ENCODE peak calls at places on chromosomes 5 and 9, in nine cellular contexts. X, K, Y, S, Q, T, W, V and D are unnamed samples.

GRCh38 chr5:126358525-126358924 is 64.7 kb upstream of the GRAMD2B start:
- DNase-seq in X (no peak), T (no peak), K (no peak), V (peak), Y (no peak), W (no peak), Q (no peak), S (peak), D (no peak)

GRCh38 chr9:129174724-129175514 is 3.1 kb downstream of the IER5L start:
- DNase-seq in W (peak), K (peak), V (peak), T (peak), S (peak), Q (peak), X (peak), Y (peak), D (no peak)

GRCh38 chr9:89426389-89426961 is 71.4 kb downstream of the SEMA4D start:
- DNase-seq in W (no peak), K (no peak), S (no peak), T (no peak), V (peak), X (no peak), Q (no peak), Y (no peak), D (no peak)

GRCh38 chr5:52554297-52554696 is 233.4 kb upstream of the ITGA1 start:
- DNase-seq in T (no peak), S (no peak), Q (no peak), Y (no peak), K (no peak), V (no peak), X (no peak), W (no peak), D (no peak)

GRCh38 chr5:172903790-172904189 is 55.4 kb upstream of the RPL26L1 start:
- DNase-seq in Q (peak), Y (peak), X (no peak), T (peak), V (no peak), S (peak), W (no peak), K (peak), D (no peak)

GRCh38 chr9:122131401-122131921 is 28.1 kb downstream of the NDUFA8 start:
- DNase-seq in K (no peak), S (no peak), W (no peak), Q (no peak), V (no peak), T (no peak), Y (no peak), X (no peak), D (no peak)

GRCh38 chr9:32385135-32385884 is 867 bp downstream of the ACO1 start:
- DNase-seq in T (no peak), Y (no peak), Q (no peak), V (no peak), S (peak), W (no peak), X (no peak), K (no peak), D (no peak)

GRCh38 chr9:93598647-93599241 is 22.4 kb downstream of the PHF2 start:
- DNase-seq in K (peak), W (no peak), Q (no peak), V (no peak), Y (no peak), T (peak), S (no peak), X (no peak), D (peak)

GRCh38 chr5:52069997-52070396 is 686.7 kb downstream of the ISL1 start:
- DNase-seq in T (no peak), K (no peak), Q (no peak), V (no peak), X (no peak), S (no peak), W (no peak), Y (no peak), D (no peak)

GRCh38 chr5:132411382-132411925 is 41.9 kb downstream of the SLC22A5 start:
- DNase-seq in S (no peak), W (no peak), X (no peak), Y (no peak), Q (no peak), V (peak), K (no peak), T (no peak), D (peak)

GRCh38 chr5:40399349-40399748 is 280.4 kb upstream of the PTGER4 start:
- DNase-seq in K (no peak), X (no peak), S (peak), Q (no peak), T (no peak), W (no peak), V (no peak), Y (no peak), D (no peak)

GRCh38 chr5:157511656-157512644 is 51.9 kb downstream of the NIPAL4 start:
- DNase-seq in K (peak), Q (peak), T (peak), W (peak), Y (peak), S (peak), V (no peak), X (no peak), D (no peak)

DNA sequence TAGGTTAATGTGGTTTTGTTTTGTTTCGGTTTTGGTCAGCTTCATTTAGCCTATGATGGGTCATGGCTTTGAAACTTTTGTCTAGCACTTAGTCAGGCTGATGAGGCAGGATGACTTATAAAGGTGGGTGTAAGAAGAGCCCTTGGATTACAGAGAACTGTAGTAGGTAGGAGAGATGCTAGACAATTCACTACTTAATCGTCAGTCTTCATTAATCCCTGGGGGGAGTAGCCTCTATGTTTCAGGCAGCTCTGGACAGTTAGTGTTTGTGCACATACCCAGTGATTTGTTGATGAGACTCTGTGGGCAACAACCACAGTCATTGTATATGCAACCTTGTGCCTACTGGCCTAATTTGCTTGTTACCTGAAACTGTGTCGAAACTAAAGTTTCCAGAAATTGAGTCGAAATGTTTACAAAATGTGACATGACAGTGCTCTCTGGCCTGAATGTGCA is 113.3 kb downstream of the MTREX start:
- DNase-seq in S (peak), V (peak), T (no peak), Y (no peak), W (no peak), Q (no peak), K (no peak), X (no peak), D (no peak)
- H3K27ac ChIP-seq in S (no peak), V (peak), T (peak), Y (peak), W (peak), Q (no peak), K (no peak), X (no peak), D (no peak)

DNA sequence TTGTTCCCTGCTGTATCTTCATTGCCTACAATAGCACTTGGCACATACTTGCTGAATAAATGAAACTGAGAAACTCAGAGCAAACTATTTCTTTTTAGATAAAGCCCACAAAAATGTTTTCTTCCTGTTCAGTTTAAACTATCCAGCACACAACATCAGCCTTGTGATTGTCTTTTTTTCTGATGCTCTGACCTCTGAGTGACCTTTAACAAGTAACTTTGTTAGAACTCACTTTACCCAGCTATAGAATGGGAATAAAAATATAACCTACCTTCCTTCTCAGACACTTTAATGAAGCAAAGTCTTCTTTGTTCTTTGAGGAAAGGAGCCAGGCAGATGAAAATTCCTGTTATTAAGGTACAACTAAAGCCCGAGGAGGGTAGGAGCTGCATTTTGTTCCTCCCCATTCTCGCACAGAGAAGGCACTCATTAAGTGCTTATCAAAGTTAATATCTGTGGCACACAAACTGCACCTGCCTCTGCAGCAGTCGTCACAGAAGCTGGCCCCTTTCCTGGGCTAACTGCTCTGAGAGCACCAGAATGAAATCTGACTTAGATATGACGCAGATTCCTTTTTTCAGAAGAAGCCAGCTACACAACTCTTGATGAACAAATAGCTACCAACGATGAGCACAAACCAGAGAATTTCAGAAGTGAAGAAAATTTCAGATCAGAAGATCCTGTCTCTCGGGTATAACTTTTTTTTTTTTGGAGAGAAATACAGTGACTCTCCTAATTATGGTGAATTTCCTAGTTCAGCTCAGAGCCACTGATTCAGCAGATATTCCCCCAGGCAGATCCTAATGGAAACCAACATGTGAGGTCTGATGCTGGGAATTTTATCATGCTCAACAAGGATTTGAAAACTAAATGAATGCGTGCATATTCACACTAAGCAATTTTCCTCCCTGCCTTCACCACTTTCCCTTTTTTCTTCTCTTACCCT is 31.0 kb upstream of the NR3C1 start:
- DNase-seq in V (peak), K (no peak), T (no peak), W (no peak), Y (no peak), Q (no peak), S (no peak), X (peak), D (peak)
- H3K4me3 ChIP-seq in V (peak), K (no peak), T (no peak), W (no peak), Y (no peak), Q (no peak), S (no peak), X (peak), D (peak)

DNA sequence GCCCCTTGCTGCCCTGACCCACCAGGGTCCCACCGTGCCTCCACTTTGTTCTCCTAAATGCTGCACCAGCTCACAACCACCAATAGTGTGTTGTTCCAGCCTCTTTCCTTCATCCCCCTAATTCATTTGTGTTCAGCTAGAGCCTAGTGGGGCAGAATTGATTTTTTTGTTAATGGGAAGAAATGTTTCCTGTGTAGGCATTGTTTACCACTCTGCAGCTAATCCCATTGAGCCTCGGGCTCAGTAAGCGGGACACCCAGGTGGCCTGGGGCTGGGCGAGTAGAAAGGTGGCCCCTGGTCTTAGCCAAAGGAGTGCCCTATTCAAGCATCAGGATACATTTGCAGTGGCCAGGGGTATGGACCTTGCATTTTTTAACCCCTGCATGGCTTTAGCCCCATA is 127.6 kb downstream of the MVB12B start:
- DNase-seq in Y (no peak), W (no peak), S (no peak), X (no peak), V (no peak), K (no peak), Q (no peak), T (no peak), D (no peak)
- H3K27ac ChIP-seq in Y (no peak), W (no peak), S (no peak), X (no peak), V (no peak), K (no peak), Q (no peak), T (no peak), D (no peak)

GRCh38 chr5:38555354-38556114 is 912 bp downstream of the LIFR start:
- DNase-seq in W (no peak), T (no peak), Q (no peak), X (no peak), S (no peak), V (no peak), Y (no peak), K (no peak), D (no peak)
- H3K4me3 ChIP-seq in W (peak), T (peak), Q (peak), X (no peak), S (peak), V (peak), Y (peak), K (peak), D (no peak)

GRCh38 chr9:87587356-87587745 is 89.7 kb downstream of the DAPK1 start:
- DNase-seq in X (no peak), W (no peak), K (no peak), Q (no peak), S (no peak), T (no peak), Y (no peak), V (no peak), D (no peak)

GRCh38 chr9:87588339-87588738 is 90.7 kb downstream of the DAPK1 start:
- DNase-seq in X (no peak), K (no peak), Y (no peak), S (no peak), V (no peak), T (no peak), W (no peak), Q (no peak), D (no peak)

GRCh38 chr9:87586731-87587355 is 89.2 kb downstream of the DAPK1 start:
- DNase-seq in X (no peak), Q (no peak), W (no peak), K (no peak), S (no peak), Y (no peak), V (no peak), T (no peak), D (no peak)

GRCh38 chr9:87585456-87585855 is 87.8 kb downstream of the DAPK1 start:
- DNase-seq in T (no peak), S (no peak), Q (no peak), V (no peak), X (no peak), Y (no peak), K (no peak), W (no peak), D (no peak)

DNA sequence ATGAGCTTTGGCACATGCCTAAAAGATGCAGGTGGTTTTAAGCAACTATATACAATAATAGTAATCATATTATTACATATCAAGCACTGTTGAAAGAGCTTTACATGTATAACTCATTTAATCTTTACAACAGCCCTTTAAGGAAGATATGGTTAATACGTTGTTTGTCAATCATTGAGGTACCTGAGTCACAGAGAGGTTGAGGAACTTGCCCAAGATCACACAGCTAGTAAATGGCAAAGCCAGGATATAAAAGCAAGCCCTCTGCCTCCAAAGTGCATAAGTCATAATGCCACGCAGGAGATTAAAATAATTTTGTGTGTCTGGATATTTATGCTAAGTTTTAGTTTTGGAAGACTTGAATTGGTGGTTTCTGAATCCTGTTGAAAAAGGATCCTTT is 90.2 kb downstream of the DAPK1 start:
- DNase-seq in V (no peak), Q (no peak), W (no peak), K (no peak), S (no peak), T (no peak), X (no peak), Y (no peak), D (no peak)
- H3K27ac ChIP-seq in V (no peak), Q (no peak), W (no peak), K (no peak), S (no peak), T (no peak), X (no peak), Y (no peak), D (no peak)

GRCh38 chr5:97191893-97192292 is 8.8 kb upstream of the RIOK2 start:
- DNase-seq in V (no peak), W (no peak), X (no peak), K (no peak), T (no peak), Y (no peak), S (no peak), Q (no peak), D (no peak)

GRCh38 chr5:97194366-97194765 is 11.3 kb upstream of the RIOK2 start:
- DNase-seq in T (no peak), X (no peak), K (no peak), W (no peak), V (no peak), Y (no peak), Q (no peak), S (no peak), D (no peak)

GRCh38 chr5:97192580-97193421 is 9.8 kb upstream of the RIOK2 start:
- DNase-seq in T (no peak), X (no peak), W (no peak), Y (no peak), V (peak), K (no peak), S (no peak), Q (no peak), D (no peak)
- H3K4me3 ChIP-seq in T (no peak), X (no peak), W (no peak), Y (no peak), V (peak), K (no peak), S (no peak), Q (no peak), D (no peak)

DNA sequence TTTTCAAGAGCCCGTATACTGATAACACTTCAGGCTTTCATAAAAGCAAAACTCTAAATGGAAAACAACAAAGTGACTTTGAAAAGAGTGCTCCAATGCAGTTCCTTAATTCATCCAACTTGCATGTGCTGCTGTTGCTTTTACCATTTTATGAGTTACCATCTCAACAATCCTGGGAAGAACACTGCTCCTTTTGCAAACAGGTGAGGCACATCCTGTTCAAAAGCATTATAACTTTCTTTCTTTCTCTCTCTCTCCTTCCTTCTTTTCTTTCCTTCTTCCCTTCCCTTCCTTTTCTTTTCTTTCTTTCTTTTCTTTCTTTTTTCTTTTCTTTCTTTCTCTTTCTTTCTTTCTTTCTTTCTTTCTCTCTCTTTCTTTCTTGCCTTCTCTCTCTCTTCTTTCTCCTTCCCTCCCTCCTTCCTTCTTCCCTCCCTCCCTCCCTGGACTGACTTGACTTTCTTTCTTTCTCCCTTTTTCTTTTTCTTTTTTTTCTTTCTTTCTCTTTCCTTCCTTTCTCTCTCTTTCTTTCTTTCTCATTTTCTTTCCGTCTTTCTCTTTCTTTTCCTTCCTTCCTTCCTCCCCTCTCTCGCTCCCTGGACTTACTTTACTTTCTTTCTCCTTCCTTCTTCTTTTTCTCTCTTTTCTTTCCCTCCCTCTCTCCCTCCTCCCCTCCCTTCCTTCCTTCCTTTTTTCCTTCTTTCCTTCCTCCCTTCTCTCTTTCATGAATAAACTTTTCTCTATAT is 11.2 kb upstream of the PARP8 start:
- DNase-seq in Q (no peak), T (no peak), W (no peak), X (no peak), S (no peak), Y (no peak), K (no peak), V (no peak), D (no peak)
- H3K27ac ChIP-seq in Q (no peak), T (no peak), W (no peak), X (no peak), S (no peak), Y (no peak), K (no peak), V (no peak), D (no peak)

GRCh38 chr5:76016258-76016657 is 66.9 kb upstream of the SV2C start:
- DNase-seq in X (no peak), S (no peak), Y (no peak), V (no peak), W (no peak), Q (no peak), T (no peak), K (no peak), D (no peak)
- H3K4me3 ChIP-seq in X (no peak), S (no peak), Y (no peak), V (no peak), W (no peak), Q (no peak), T (no peak), K (no peak), D (no peak)

GRCh38 chr5:6717247-6717646 is 4.0 kb downstream of the TENT4A start:
- DNase-seq in S (no peak), K (no peak), Y (no peak), V (no peak), W (peak), Q (no peak), T (no peak), X (no peak), D (no peak)
- H3K27ac ChIP-seq in S (no peak), K (no peak), Y (no peak), V (no peak), W (no peak), Q (no peak), T (no peak), X (no peak), D (no peak)